ENCODE peak calls at places on chromosomes 1 and 21, in four cellular contexts. One of them, this sample, is unnamed.

GRCh38 chr1:94907161-94907560 is 19.7 kb downstream of the CNN3 start:
- DNase-seq in heart left ventricle: no peak
- DNase-seq in cardiac muscle cell: no peak
- DNase-seq in Caco-2: no peak
- DNase-seq in this sample: no peak

GRCh38 chr1:51192213-51192843 is 43.7 kb upstream of the RNF11 start:
- DNase-seq in Caco-2: peak; percentile 61
- DNase-seq in heart left ventricle: peak; percentile 47
- DNase-seq in cardiac muscle cell: peak; percentile 85
- DNase-seq in this sample: peak; percentile 8

GRCh38 chr1:153608742-153609584 is 4.0 kb downstream of the S100A16 start:
- DNase-seq in cardiac muscle cell: peak; percentile 65
- DNase-seq in heart left ventricle: peak; percentile 80
- DNase-seq in Caco-2: peak; percentile 84
- DNase-seq in this sample: peak; percentile 74

GRCh38 chr1:238409191-238409846 is 518.6 kb upstream of the ZP4 start:
- DNase-seq in cardiac muscle cell: no peak
- DNase-seq in Caco-2: no peak
- DNase-seq in heart left ventricle: no peak
- DNase-seq in this sample: peak; percentile 27

GRCh38 chr1:41447995-41448770 is 36.3 kb downstream of the EDN2 start:
- DNase-seq in Caco-2: peak; percentile 6
- DNase-seq in cardiac muscle cell: no peak
- DNase-seq in heart left ventricle: no peak
- DNase-seq in this sample: no peak

GRCh38 chr1:211118407-211119102 is 15.4 kb downstream of the KCNH1 start:
- DNase-seq in cardiac muscle cell: no peak
- DNase-seq in heart left ventricle: no peak
- DNase-seq in Caco-2: no peak
- DNase-seq in this sample: no peak

GRCh38 chr1:61227857-61228557 is 145.6 kb downstream of the NFIA start:
- DNase-seq in cardiac muscle cell: no peak
- DNase-seq in Caco-2: no peak
- DNase-seq in heart left ventricle: no peak
- DNase-seq in this sample: no peak

GRCh38 chr1:147515046-147515869 is 26.0 kb upstream of the BCL9 start:
- DNase-seq in heart left ventricle: no peak
- DNase-seq in cardiac muscle cell: no peak
- DNase-seq in Caco-2: peak; percentile 66
- DNase-seq in this sample: peak; percentile 73

GRCh38 chr1:15141933-15142647 is 11.5 kb upstream of the TMEM51 start:
- DNase-seq in heart left ventricle: peak; percentile 64
- DNase-seq in cardiac muscle cell: no peak
- DNase-seq in Caco-2: no peak
- DNase-seq in this sample: no peak

GRCh38 chr1:219990782-219991510 is 55.4 kb downstream of the EPRS1 start:
- DNase-seq in heart left ventricle: no peak
- DNase-seq in cardiac muscle cell: peak; percentile 53
- DNase-seq in Caco-2: peak; percentile 49
- DNase-seq in this sample: no peak

GRCh38 chr1:61477301-61477700 is 247.6 kb downstream of the TM2D1 start:
- DNase-seq in Caco-2: no peak
- DNase-seq in heart left ventricle: no peak
- DNase-seq in cardiac muscle cell: no peak
- DNase-seq in this sample: no peak

GRCh38 chr1:235015291-235015990 is 113.2 kb downstream of the TOMM20 start:
- DNase-seq in heart left ventricle: no peak
- DNase-seq in cardiac muscle cell: no peak
- DNase-seq in Caco-2: no peak
- DNase-seq in this sample: no peak

GRCh38 chr1:229130028-229130668 is 140.8 kb upstream of the RAB4A start:
- DNase-seq in Caco-2: no peak
- DNase-seq in heart left ventricle: peak; percentile 49
- DNase-seq in cardiac muscle cell: no peak
- DNase-seq in this sample: no peak

GRCh38 chr1:26357121-26357602 is 3.2 kb upstream of the CRYBG2 start:
- DNase-seq in heart left ventricle: no peak
- DNase-seq in Caco-2: no peak
- DNase-seq in cardiac muscle cell: no peak
- DNase-seq in this sample: no peak

GRCh38 chr1:192747305-192747704 is 61.5 kb upstream of the RGS2 start:
- DNase-seq in Caco-2: no peak
- DNase-seq in heart left ventricle: no peak
- DNase-seq in cardiac muscle cell: no peak
- DNase-seq in this sample: no peak

GRCh38 chr21:35265170-35265877 is 216.2 kb upstream of the RUNX1 start:
- DNase-seq in Caco-2: no peak
- DNase-seq in heart left ventricle: no peak
- DNase-seq in cardiac muscle cell: no peak
- DNase-seq in this sample: peak; percentile 66

GRCh38 chr1:180070286-180070685 is 84.4 kb upstream of the QSOX1 start:
- DNase-seq in cardiac muscle cell: no peak
- DNase-seq in heart left ventricle: no peak
- DNase-seq in Caco-2: no peak
- DNase-seq in this sample: no peak

GRCh38 chr1:219847215-219847855 is 81.0 kb downstream of the SLC30A10 start:
- DNase-seq in cardiac muscle cell: no peak
- DNase-seq in Caco-2: no peak
- DNase-seq in heart left ventricle: no peak
- DNase-seq in this sample: no peak

GRCh38 chr1:101847608-101848007 is 149.1 kb downstream of the OLFM3 start:
- DNase-seq in Caco-2: no peak
- DNase-seq in cardiac muscle cell: no peak
- DNase-seq in heart left ventricle: no peak
- DNase-seq in this sample: no peak

GRCh38 chr1:209250970-209251636 is 332.4 kb upstream of the CAMK1G start:
- DNase-seq in cardiac muscle cell: no peak
- DNase-seq in Caco-2: no peak
- DNase-seq in heart left ventricle: no peak
- DNase-seq in this sample: no peak

DNA sequence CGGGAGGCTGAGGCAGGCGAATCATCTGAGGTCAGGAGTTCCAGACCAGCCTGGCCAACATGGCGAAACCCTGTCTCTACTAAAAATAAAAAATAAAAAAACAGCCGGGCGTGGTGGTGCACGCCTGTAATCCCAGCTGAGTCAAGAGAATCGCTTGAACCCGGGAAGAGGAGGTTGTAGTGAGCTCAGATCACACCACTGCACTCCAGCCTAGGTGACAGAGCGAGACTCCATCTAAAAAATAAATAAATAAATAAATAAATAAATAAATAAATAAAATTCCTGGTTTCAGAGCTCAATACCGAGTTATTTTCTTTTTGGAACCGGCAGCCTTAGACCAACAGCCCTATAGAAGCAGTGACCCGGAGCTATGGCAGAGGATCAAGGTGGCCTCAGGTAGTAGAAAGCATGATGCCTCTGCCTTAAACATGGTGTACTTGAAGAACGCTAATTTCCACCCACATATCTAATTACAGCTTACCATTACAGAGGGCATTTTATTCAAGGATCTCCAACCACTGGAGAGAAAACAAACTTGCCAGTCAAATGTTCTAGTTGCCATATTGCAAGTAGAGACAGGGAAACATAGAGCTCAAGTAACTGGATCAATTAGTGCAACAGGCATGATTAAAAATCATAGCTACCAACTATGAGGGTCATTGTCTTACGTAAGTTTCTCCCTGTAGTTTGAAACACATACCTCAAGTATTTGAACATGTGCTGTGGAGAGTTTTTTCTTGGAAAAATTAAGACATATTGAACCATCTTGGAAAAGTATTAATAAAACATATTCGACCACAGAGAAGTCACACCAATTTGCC is 2.0 kb upstream of the ENAH start:
- DNase-seq in cardiac muscle cell: no peak
- DNase-seq in heart left ventricle: no peak
- DNase-seq in Caco-2: no peak
- DNase-seq in this sample: no peak
- H3K4me3 ChIP-seq in cardiac muscle cell: no peak overlapping the region
- H3K4me3 ChIP-seq in heart left ventricle: peak overlapping the region; percentile 92
- H3K4me3 ChIP-seq in Caco-2: no peak overlapping the region
- H3K4me3 ChIP-seq in this sample: no peak overlapping the region

DNA sequence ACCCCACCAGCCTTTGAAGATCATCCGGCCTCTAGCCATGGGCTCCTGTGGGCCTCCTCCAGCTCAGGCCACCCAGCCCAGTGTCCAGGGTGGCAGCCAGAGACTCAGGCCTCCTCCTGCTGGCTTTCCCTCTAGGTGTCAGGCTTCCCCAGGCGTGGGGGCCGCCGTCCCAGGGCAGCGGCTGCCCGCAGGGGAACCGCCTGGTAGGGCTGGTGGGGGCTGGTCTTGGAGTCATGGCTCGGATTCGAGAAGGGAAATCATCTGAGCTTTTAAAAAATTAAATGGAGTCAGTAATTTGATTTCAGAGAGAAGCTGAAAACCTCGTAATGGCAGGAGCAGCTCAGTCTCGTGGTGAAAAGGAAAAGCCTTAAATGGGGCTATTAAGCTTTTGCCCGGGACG is 66.5 kb upstream of the TARDBP start:
- DNase-seq in cardiac muscle cell: no peak
- DNase-seq in Caco-2: no peak
- DNase-seq in heart left ventricle: no peak
- DNase-seq in this sample: no peak
- TF ChIP-seq CTCF in cardiac muscle cell: no peak
- TF ChIP-seq CTCF in Caco-2: no peak
- TF ChIP-seq CTCF in heart left ventricle: no peak
- TF ChIP-seq CTCF in this sample: no peak

GRCh38 chr1:39922139-39922757 is 20.5 kb upstream of the MYCL start:
- DNase-seq in Caco-2: no peak
- DNase-seq in heart left ventricle: no peak
- DNase-seq in cardiac muscle cell: no peak
- DNase-seq in this sample: no peak
- H3K4me3 ChIP-seq in Caco-2: no peak overlapping the region
- H3K4me3 ChIP-seq in heart left ventricle: no peak overlapping the region
- H3K4me3 ChIP-seq in cardiac muscle cell: no peak overlapping the region
- H3K4me3 ChIP-seq in this sample: no peak overlapping the region

DNA sequence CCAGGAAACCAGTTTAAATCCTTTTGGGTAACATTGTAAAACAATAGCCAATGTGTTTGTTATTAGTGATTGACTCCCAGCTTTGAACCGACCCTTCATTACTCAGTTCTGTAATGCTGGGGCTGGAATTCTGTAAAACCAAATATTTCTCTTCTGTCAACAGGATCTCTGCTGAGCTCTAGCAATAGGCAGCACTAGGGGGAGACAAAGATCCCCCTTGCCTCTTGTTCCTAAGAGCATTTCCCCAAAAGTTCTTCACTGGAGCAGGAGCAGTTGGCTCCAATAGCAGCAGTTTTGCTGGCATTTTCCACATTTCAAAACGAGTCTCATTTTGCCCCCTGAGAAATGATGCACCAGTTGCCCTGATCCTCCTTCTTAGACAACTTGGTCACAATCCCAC is 1671.1 kb downstream of the MRPL39 start:
- DNase-seq in Caco-2: peak; percentile 26
- DNase-seq in heart left ventricle: no peak
- DNase-seq in cardiac muscle cell: peak; percentile 27
- DNase-seq in this sample: no peak
- TF ChIP-seq CTCF in Caco-2: peak; percentile 25
- TF ChIP-seq CTCF in heart left ventricle: no peak
- TF ChIP-seq CTCF in cardiac muscle cell: no peak
- TF ChIP-seq CTCF in this sample: peak; percentile 58

DNA sequence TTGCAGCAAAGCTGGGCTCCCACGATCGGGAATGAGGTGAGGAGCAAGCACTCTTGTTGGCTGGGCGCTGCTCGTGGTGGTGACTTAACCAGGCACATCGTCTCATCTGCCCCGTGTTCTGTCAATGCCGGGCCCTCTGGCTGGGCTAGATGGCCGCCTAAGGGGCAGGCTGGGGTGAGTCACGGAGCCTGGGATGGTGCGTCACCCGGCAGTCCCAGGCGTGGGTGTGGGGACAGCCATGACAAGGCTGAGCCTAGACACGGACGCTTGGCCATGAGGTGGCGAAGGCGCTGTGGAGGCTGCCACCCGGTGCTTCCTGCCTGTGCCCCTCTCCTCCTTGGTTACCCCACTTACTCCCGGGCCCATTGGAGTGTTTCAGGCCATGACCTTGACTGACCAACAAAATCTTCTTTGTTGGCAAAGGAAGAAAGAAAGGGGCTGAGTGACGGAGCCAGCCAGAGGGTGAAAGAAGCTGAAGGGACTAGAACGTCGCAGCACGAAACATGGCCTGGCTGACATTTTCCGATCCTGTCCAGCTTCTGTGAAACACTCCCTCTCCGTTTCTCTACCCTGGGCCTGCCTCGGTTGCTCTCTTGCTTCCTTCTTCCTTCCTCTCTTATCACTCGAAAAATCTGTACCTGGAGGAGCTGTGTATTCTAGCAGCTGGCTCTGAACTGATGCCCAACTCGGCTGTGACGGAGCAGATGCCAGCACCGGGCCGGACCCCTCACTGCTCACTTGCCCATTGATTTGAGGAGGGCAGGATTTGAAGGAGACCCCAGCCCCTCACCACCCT is 596 bp downstream of the CD247 start:
- DNase-seq in heart left ventricle: no peak
- DNase-seq in Caco-2: no peak
- DNase-seq in cardiac muscle cell: no peak
- DNase-seq in this sample: no peak
- H3K4me3 ChIP-seq in heart left ventricle: no peak overlapping the region
- H3K4me3 ChIP-seq in Caco-2: no peak overlapping the region
- H3K4me3 ChIP-seq in cardiac muscle cell: no peak overlapping the region
- H3K4me3 ChIP-seq in this sample: no peak overlapping the region